ENCODE peak calls at places on chromosomes 11 and 22, in eight cellular contexts. Y is CD8-positive, alpha-beta T cell; V is endodermal cell; S is lower leg skin; C is fibroblast of the aortic adventitia; K is H7; F is lung; J is CD4-positive, alpha-beta memory T cell. G is an unnamed sample.

GRCh38 chr22:20524004-20524481 is 16.6 kb downstream of the MED15 start:
- DNase-seq in Y (no peak), V (no peak), S (no peak), C (no peak), K (peak), F (no peak), J (peak), G (peak)

GRCh38 chr11:69310934-69311766 is 17.2 kb downstream of the MYEOV start:
- DNase-seq in Y (no peak), V (no peak), S (no peak), C (no peak), K (peak), F (no peak), J (no peak), G (no peak)

GRCh38 chr11:116948375-116948774 is 111.0 kb upstream of the APOA1 start:
- DNase-seq in Y (no peak), V (no peak), S (no peak), C (peak), K (no peak), F (no peak), J (no peak), G (no peak)

GRCh38 chr22:46456818-46457163 is 80.6 kb downstream of the CELSR1 start:
- DNase-seq in Y (no peak), V (no peak), S (no peak), C (no peak), K (no peak), F (no peak), J (no peak), G (no peak)

GRCh38 chr22:31230871-31231621 is 18.9 kb downstream of the LIMK2 start:
- DNase-seq in Y (peak), V (peak), S (peak), C (peak), K (no peak), F (peak), J (peak), G (peak)

GRCh38 chr11:103537904-103538502 is 428.8 kb downstream of the DYNC2H1 start:
- DNase-seq in Y (no peak), V (no peak), S (no peak), C (peak), K (peak), F (no peak), J (no peak), G (peak)

GRCh38 chr11:117010808-117011540 is 87.3 kb downstream of the SIK3 start:
- DNase-seq in Y (no peak), V (peak), S (no peak), C (peak), K (no peak), F (no peak), J (no peak), G (no peak)

GRCh38 chr11:26244207-26244606 is 87.7 kb upstream of the ANO3 start:
- DNase-seq in Y (no peak), V (no peak), S (no peak), C (peak), K (no peak), F (no peak), J (no peak), G (no peak)

GRCh38 chr11:37320921-37321320 is 722.9 kb upstream of the RAG2 start:
- DNase-seq in Y (no peak), V (no peak), S (no peak), C (no peak), K (no peak), F (no peak), J (no peak), G (no peak)

GRCh38 chr22:18994780-18995711 is 59.0 kb upstream of the PRODH start:
- DNase-seq in Y (no peak), V (peak), S (no peak), C (no peak), K (no peak), F (no peak), J (no peak), G (no peak)

GRCh38 chr22:20773793-20774212 is at the start of gene SERPIND1:
- DNase-seq in Y (no peak), V (no peak), S (no peak), C (no peak), K (no peak), F (no peak), J (no peak), G (no peak)

GRCh38 chr11:107704432-107704831 is 7.4 kb downstream of the SLN start:
- DNase-seq in Y (no peak), V (no peak), S (no peak), C (peak), K (no peak), F (no peak), J (no peak), G (no peak)

GRCh38 chr11:72222907-72223614 is 1.5 kb upstream of the INPPL1 start:
- DNase-seq in Y (peak), V (peak), S (peak), C (peak), K (peak), F (peak), J (peak), G (peak)

GRCh38 chr11:18171377-18172000 is 1.1 kb upstream of the MRGPRX4 start:
- DNase-seq in Y (no peak), V (peak), S (no peak), C (no peak), K (peak), F (no peak), J (no peak), G (no peak)

GRCh38 chr11:67237574-67237973 is 28.7 kb upstream of the GRK2 start:
- DNase-seq in Y (no peak), V (no peak), S (no peak), C (no peak), K (no peak), F (no peak), J (no peak), G (no peak)

GRCh38 chr22:35684270-35684700 is 33.4 kb upstream of the APOL5 start:
- DNase-seq in Y (no peak), V (peak), S (no peak), C (peak), K (peak), F (no peak), J (no peak), G (no peak)

GRCh38 chr22:42877597-42878340 is 20.7 kb upstream of the ARFGAP3 start:
- DNase-seq in Y (no peak), V (no peak), S (no peak), C (no peak), K (no peak), F (peak), J (no peak), G (no peak)

GRCh38 chr11:94452988-94453387 is 40.7 kb downstream of the MRE11 start:
- DNase-seq in Y (no peak), V (no peak), S (no peak), C (no peak), K (no peak), F (no peak), J (no peak), G (no peak)

GRCh38 chr11:19379465-19379864 is 138.7 kb upstream of the E2F8 start:
- DNase-seq in Y (no peak), V (no peak), S (no peak), C (peak), K (no peak), F (no peak), J (no peak), G (no peak)

GRCh38 chr22:49564054-49564453 is 263.6 kb downstream of the BRD1 start:
- DNase-seq in Y (no peak), V (peak), S (no peak), C (no peak), K (peak), F (no peak), J (no peak), G (no peak)

GRCh38 chr22:44947029-44947428 is 62.8 kb downstream of the PHF21B start:
- DNase-seq in Y (no peak), V (no peak), S (no peak), C (no peak), K (no peak), F (no peak), J (no peak), G (no peak)

GRCh38 chr11:63841554-63841953 is 2.6 kb downstream of the MARK2 start:
- DNase-seq in Y (no peak), V (peak), S (no peak), C (peak), K (peak), F (peak), J (no peak), G (no peak)

GRCh38 chr22:42472671-42473070 is 40.5 kb upstream of the NFAM1 start:
- DNase-seq in Y (no peak), V (no peak), S (no peak), C (no peak), K (no peak), F (no peak), J (no peak), G (no peak)

DNA sequence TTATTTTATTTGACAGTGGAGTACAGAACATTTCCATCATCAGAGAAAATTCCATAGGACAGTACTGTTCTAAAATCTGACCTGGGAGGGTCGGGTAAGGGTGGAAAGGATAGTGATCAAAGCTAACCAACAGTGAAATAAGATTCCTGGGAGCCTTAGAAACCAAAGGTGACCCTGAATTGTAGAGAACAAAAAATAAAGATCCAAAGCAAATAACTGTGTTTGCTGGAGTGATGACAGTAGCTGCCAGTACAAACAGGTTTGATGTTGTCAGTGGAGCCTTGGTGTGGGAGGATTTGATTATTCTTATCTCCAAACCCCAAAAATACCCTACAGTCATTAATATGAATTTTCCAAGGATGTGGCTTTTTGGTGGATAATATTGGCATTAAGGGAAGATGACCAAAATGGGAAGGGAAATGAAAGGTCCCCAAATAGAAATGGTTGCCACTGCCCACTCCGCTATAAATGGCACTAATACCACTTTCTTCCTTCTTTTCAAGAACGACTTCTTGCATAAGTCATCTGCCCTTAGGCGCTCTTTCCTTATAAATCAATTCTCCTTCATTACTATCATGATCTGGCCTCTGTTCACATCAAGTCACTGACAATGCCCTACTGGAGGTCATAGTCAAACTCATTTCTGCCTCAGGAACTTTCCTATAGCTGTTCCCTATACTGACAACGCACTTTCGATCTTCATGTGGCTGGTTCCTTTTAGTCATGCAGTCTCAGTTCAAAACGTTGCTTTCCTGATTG is 44.4 kb downstream of the EHF start:
- DNase-seq in Y (no peak), V (no peak), S (no peak), C (no peak), K (no peak), F (no peak), J (no peak), G (no peak)
- H3K4me3 ChIP-seq in Y (no peak), V (no peak), S (no peak), C (no peak), K (no peak), F (no peak), J (no peak), G (no peak)

GRCh38 chr22:27962268-27963191 is 43.5 kb upstream of the PITPNB start:
- DNase-seq in Y (no peak), V (no peak), S (no peak), C (no peak), K (no peak), F (no peak), J (no peak), G (no peak)
- H3K4me3 ChIP-seq in Y (no peak), V (no peak), S (no peak), C (no peak), K (no peak), F (no peak), J (no peak), G (no peak)

GRCh38 chr22:37973271-37974170 is 10.8 kb downstream of the SOX10 start:
- DNase-seq in Y (no peak), V (no peak), S (no peak), C (no peak), K (no peak), F (no peak), J (no peak), G (no peak)

GRCh38 chr22:37968452-37969251 is 15.2 kb downstream of the POLR2F start:
- DNase-seq in Y (no peak), V (no peak), S (no peak), C (no peak), K (no peak), F (no peak), J (no peak), G (no peak)

GRCh38 chr22:37972527-37972926 is 11.8 kb downstream of the SOX10 start:
- DNase-seq in Y (no peak), V (no peak), S (no peak), C (no peak), K (no peak), F (no peak), J (no peak), G (no peak)

GRCh38 chr22:37970864-37971263 is 13.5 kb downstream of the SOX10 start:
- DNase-seq in Y (no peak), V (no peak), S (no peak), C (no peak), K (peak), F (no peak), J (no peak), G (no peak)

DNA sequence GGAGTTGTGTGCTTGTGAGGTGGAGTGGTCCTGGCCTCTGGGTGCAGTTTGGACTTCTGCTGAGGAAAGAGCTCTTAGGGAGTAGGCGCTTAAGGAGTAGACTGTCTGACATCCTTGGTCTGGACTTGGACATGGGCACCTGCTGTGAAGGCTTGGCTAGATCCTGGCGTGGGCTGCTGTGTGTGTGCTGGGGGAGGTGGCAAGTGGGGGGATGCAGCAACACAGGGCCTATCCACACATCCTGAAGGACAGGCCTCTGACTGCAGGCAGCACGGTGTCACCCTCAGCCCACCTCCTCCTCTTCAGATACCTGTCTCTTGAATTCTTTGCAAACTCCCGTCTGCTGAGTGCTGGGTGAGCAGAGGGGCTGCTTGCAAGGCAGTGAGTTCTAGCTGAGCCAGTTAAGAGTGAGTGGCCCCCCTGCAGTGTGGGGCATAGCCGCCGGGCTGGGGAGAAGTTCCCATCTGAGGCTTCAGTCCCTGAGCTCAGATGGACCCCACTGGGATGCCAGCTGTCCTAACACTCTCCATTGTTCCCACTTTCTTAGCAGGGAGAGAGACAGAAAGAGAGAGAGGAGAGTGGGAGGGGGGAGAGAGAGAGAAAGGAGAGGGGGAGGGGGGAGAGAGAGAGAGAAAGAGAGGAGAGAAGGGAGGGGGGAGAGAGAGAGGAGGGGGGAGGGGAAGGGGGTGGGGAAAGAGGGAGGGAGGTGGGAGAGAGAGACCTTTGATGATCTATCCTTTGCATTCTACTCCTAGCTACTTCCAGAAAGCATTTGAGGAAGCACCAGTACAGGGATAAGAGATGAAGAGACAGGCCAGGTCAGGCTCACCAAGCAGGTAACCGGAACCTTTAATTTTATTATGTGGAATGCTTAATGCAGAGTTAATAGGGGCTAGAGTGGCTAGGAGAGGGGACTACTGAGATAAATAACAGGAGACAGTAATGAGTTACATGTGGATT is 12.6 kb downstream of the SOX10 start:
- DNase-seq in Y (no peak), V (peak), S (no peak), C (no peak), K (peak), F (no peak), J (no peak), G (no peak)
- H3K4me3 ChIP-seq in Y (no peak), V (no peak), S (no peak), C (no peak), K (no peak), F (no peak), J (no peak), G (no peak)

GRCh38 chr11:1508491-1508891 is 21.9 kb upstream of the MOB2 start:
- DNase-seq in Y (no peak), V (no peak), S (no peak), C (no peak), K (no peak), F (no peak), J (no peak), G (no peak)
- H3K4me3 ChIP-seq in Y (no peak), V (no peak), S (no peak), C (no peak), K (no peak), F (no peak), J (no peak), G (no peak)

GRCh38 chr11:111913997-111914396 is 1.5 kb downstream of the HSPB2 start:
- DNase-seq in Y (no peak), V (no peak), S (no peak), C (peak), K (no peak), F (no peak), J (no peak), G (no peak)

GRCh38 chr11:111911563-111912401 is at the start of gene CRYAB:
- DNase-seq in Y (no peak), V (peak), S (peak), C (peak), K (peak), F (peak), J (no peak), G (no peak)

GRCh38 chr11:111910637-111911562 is 670 bp downstream of the CRYAB start:
- DNase-seq in Y (no peak), V (no peak), S (no peak), C (no peak), K (no peak), F (no peak), J (no peak), G (no peak)

GRCh38 chr11:111912535-111912934 is at the start of gene HSPB2:
- DNase-seq in Y (no peak), V (no peak), S (no peak), C (no peak), K (peak), F (no peak), J (no peak), G (no peak)

DNA sequence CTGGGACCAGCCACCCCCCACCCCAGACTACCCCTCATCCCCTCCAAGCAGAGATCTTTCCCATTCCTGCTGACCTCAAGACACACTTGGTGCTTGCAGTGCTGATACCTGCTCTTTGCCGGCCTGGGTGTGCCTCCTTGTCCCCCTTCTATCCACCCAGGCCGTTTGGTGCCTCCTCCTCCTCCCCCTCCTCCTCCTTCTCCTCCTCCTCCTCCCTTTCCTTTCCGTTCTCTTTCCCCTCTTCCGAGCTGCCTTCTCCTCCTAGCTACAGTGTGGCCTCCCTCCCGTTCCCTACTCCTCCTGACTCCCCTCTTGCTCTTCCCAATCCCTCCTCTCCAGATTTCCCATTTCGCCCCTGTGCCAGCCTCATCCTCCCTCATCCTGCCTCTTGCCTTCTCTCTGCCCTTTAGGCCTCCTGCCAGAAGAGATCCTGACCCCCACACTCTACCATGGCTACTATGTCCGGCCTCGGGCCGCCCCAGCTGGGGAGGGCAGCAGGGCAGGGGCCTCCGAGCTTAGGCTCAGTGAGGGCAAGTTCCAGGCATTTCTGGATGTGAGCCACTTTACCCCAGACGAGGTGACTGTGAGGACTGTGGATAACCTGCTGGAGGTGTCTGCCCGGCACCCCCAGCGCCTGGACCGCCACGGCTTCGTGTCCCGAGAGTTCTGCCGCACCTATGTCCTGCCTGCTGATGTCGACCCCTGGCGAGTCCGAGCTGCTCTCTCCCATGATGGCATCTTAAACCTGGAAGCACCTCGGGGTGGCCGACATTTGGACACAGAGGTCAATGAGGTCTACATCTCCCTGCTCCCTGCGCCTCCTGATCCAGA is 712 bp downstream of the HSPB2 start:
- DNase-seq in Y (no peak), V (no peak), S (no peak), C (no peak), K (no peak), F (no peak), J (no peak), G (no peak)
- H3K4me3 ChIP-seq in Y (no peak), V (no peak), S (peak), C (peak), K (no peak), F (peak), J (no peak), G (no peak)

GRCh38 chr11:61629082-61629481 is 48.2 kb upstream of the SYT7 start:
- DNase-seq in Y (no peak), V (no peak), S (no peak), C (no peak), K (peak), F (no peak), J (no peak), G (no peak)
- H3K4me3 ChIP-seq in Y (no peak), V (no peak), S (no peak), C (no peak), K (no peak), F (no peak), J (no peak), G (no peak)

GRCh38 chr22:37675930-37676571 is 615 bp downstream of the LGALS1 start:
- DNase-seq in Y (no peak), V (no peak), S (no peak), C (no peak), K (peak), F (no peak), J (no peak), G (no peak)
- H3K4me3 ChIP-seq in Y (peak), V (peak), S (peak), C (peak), K (peak), F (peak), J (peak), G (peak)

G was measured in Jurkat, Clone E6-1.